ENCODE peak calls at places on chromosomes 13 and 19, in six cellular contexts. Z, V, S, T, C and H are unnamed samples.

GRCh38 chr19:58058428-58058827 is 654 bp upstream of the ZNF135 start:
- DNase-seq in Z (no peak), V (no peak), S (no peak), T (no peak), C (no peak), H (no peak)

GRCh38 chr19:23531231-23531790 is 136.0 kb upstream of the ZNF91 start:
- DNase-seq in Z (no peak), V (no peak), S (no peak), T (no peak), C (no peak), H (no peak)

GRCh38 chr19:18894254-18895037 is 1.5 kb downstream of the CERS1 start:
- DNase-seq in Z (no peak), V (no peak), S (no peak), T (no peak), C (no peak), H (peak; percentile 50)

GRCh38 chr19:19997656-19998268 is 41.5 kb downstream of the ZNF682 start:
- DNase-seq in Z (no peak), V (peak; percentile 21), S (peak; percentile 29), T (peak; percentile 40), C (peak; percentile 27), H (no peak)

GRCh38 chr13:60591348-60591747 is 194.3 kb downstream of the TDRD3 start:
- DNase-seq in Z (no peak), V (no peak), S (no peak), T (no peak), C (no peak), H (peak; percentile 10)

GRCh38 chr19:8498295-8498694 is 4.1 kb downstream of the PRAM1 start:
- DNase-seq in Z (no peak), V (no peak), S (no peak), T (no peak), C (no peak), H (no peak)

GRCh38 chr19:1819211-1819975 is 7.3 kb upstream of the ATP8B3 start:
- DNase-seq in Z (no peak), V (no peak), S (no peak), T (no peak), C (no peak), H (no peak)

GRCh38 chr19:33754361-33754760 is 42.3 kb upstream of the KCTD15 start:
- DNase-seq in Z (no peak), V (no peak), S (no peak), T (no peak), C (no peak), H (no peak)

GRCh38 chr19:17454579-17454978 is 6.1 kb upstream of the TMEM221 start:
- DNase-seq in Z (no peak), V (no peak), S (no peak), T (no peak), C (no peak), H (no peak)

GRCh38 chr19:33718668-33719259 is 77.9 kb upstream of the KCTD15 start:
- DNase-seq in Z (no peak), V (no peak), S (no peak), T (no peak), C (no peak), H (no peak)

GRCh38 chr19:2207008-2207407 is 29.1 kb downstream of the PLEKHJ1 start:
- DNase-seq in Z (no peak), V (no peak), S (no peak), T (no peak), C (no peak), H (no peak)

GRCh38 chr19:16589917-16590316 is 17.7 kb upstream of the SLC35E1 start:
- DNase-seq in Z (no peak), V (no peak), S (no peak), T (no peak), C (no peak), H (no peak)

GRCh38 chr19:3087769-3088168 is 6.4 kb upstream of the GNA11 start:
- DNase-seq in Z (no peak), V (no peak), S (no peak), T (no peak), C (no peak), H (no peak)

GRCh38 chr13:113369881-113370280 is 6.0 kb upstream of the GRTP1 start:
- DNase-seq in Z (no peak), V (no peak), S (no peak), T (no peak), C (peak; percentile 3), H (no peak)

GRCh38 chr13:39777527-39778061 is 122.1 kb downstream of the COG6 start:
- DNase-seq in Z (no peak), V (no peak), S (no peak), T (no peak), C (no peak), H (peak; percentile 59)

GRCh38 chr13:112956516-112957294 is 12.3 kb upstream of the MCF2L start:
- DNase-seq in Z (no peak), V (no peak), S (no peak), T (no peak), C (no peak), H (no peak)

GRCh38 chr13:34025746-34026145 is 207.8 kb downstream of the RFC3 start:
- DNase-seq in Z (no peak), V (no peak), S (no peak), T (no peak), C (no peak), H (peak; percentile 10)

GRCh38 chr19:54128441-54128725 is 9.2 kb upstream of the CNOT3 start:
- DNase-seq in Z (no peak), V (no peak), S (no peak), T (no peak), C (no peak), H (no peak)

GRCh38 chr19:1133471-1133929 is 29.7 kb downstream of the GPX4 start:
- DNase-seq in Z (no peak), V (no peak), S (no peak), T (peak; percentile 73), C (peak; percentile 56), H (peak; percentile 69)

GRCh38 chr13:34863360-34864135 is 78.5 kb upstream of the NBEA start:
- DNase-seq in Z (no peak), V (no peak), S (no peak), T (no peak), C (no peak), H (peak; percentile 89)

GRCh38 chr19:47227347-47228167 is 3.4 kb downstream of the BBC3 start:
- DNase-seq in Z (peak; percentile 89), V (peak; percentile 89), S (peak; percentile 89), T (peak; percentile 38), C (peak; percentile 84), H (peak; percentile 86)

GRCh38 chr13:92537485-92537884 is 689.1 kb upstream of the GPC6 start:
- DNase-seq in Z (no peak), V (no peak), S (no peak), T (no peak), C (no peak), H (no peak)

GRCh38 chr13:108877300-108877699 is 247.9 kb downstream of the MYO16 start:
- DNase-seq in Z (no peak), V (no peak), S (no peak), T (no peak), C (no peak), H (peak; percentile 15)

GRCh38 chr13:24660023-24660806 is 20.0 kb upstream of the ATP12A start:
- DNase-seq in Z (no peak), V (no peak), S (no peak), T (no peak), C (no peak), H (no peak)

DNA sequence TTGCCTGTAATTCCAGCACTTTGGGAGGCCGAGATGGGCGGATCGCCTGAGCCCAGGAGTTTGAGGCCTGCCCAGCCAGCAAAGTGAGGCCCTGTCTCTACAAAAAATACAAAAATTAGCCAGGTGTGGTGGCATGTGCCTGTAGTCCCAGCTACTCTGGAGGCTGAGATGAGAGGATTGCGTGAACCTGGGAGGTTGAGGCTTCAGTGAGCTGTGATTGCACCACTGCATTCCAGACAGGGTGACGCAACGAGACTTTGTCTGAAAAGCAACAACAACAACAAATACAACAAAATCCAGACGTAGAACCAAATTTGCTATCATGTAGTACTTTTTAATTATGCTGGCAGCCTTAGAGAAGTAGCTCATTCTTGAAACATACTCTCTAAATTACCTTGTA is 277.1 kb downstream of the KLF5 start:
- DNase-seq in Z (no peak), V (no peak), S (no peak), T (no peak), C (no peak), H (no peak)
- H3K27ac ChIP-seq in Z (no peak overlapping the region), V (no peak overlapping the region), S (no peak overlapping the region), T (no peak overlapping the region), C (no peak overlapping the region), H (peak overlapping the region; percentile 91)

GRCh38 chr13:76035711-76036110 is 399.6 kb downstream of the LMO7 start:
- DNase-seq in Z (no peak), V (no peak), S (no peak), T (no peak), C (no peak), H (no peak)

GRCh38 chr13:76043882-76044281 is 407.8 kb downstream of the LMO7 start:
- DNase-seq in Z (no peak), V (no peak), S (no peak), T (no peak), C (no peak), H (no peak)

GRCh38 chr13:76036176-76036575 is 400.0 kb downstream of the LMO7 start:
- DNase-seq in Z (no peak), V (no peak), S (no peak), T (no peak), C (no peak), H (no peak)

DNA sequence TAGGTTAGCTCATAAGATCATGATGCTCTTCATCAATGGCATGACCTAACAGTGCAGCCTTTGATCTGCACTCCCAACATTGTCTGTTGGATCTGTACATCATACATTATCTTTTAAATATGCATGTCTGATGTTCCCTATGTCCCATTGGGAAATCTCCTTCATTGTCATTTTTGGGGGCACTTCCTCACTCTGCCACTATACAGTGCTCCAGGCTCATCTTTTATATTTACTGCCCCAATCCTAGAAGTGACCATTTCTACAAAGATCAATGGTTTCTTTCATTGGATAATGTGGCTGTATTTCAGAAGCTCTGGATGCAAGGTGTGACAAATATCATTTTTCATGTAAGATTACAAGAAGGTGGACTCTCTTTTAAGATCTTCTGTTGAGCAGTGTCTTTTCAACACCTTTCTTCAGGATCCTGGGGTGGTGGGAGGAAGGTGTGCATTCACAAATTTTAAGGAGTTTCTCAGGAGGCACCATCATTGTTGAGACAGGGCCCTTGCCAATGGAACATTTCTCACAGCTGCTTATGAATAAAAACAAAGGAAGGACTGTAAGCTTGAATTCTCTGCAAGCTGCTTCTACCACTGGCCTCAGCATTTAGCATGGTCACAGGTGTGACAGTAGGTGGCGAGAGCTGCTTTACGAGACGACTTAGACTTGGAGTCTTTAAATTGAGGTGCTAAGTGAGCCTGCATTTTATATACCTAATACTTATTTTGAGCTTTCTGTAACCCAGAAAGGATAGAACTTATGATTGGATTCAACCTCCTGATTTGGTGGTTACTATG is 403.0 kb downstream of the LMO7 start:
- DNase-seq in Z (no peak), V (no peak), S (no peak), T (no peak), C (no peak), H (no peak)
- TF ChIP-seq CTCF in Z (no peak), V (no peak), S (no peak), T (no peak), C (no peak), H (no peak)

GRCh38 chr19:7368456-7368855 is 19.7 kb downstream of the ARHGEF18 start:
- DNase-seq in Z (peak; percentile 92), V (no peak), S (no peak), T (no peak), C (no peak), H (no peak)
- H3K27ac ChIP-seq in Z (peak overlapping the region; percentile 89), V (no peak overlapping the region), S (no peak overlapping the region), T (no peak overlapping the region), C (peak overlapping the region; percentile 88), H (peak overlapping the region; percentile 51)

DNA sequence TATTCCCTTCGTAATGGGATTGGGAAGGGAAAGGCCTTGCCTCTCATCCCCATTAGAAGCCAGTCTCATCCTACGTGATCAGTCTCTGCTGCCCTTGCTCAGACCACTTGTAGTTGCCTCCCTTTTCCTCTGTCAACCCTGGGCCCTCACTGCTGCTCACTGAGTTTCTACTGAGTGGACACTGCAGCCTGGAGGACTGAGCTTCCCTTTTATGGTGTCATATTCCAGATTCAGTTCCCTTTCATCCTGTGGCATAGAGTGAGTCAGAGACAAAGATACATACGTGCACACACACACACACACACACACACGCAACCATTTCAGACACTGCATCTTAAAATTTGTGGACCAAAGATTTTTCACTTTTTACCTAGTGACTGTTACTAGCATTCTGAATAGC is 56.6 kb downstream of the COG3 start:
- DNase-seq in Z (no peak), V (no peak), S (no peak), T (no peak), C (no peak), H (no peak)
- TF ChIP-seq CTCF in Z (no peak), V (no peak), S (no peak), T (no peak), C (no peak), H (no peak)